ENCODE peak calls at places on chromosomes 3 and 15, in four cellular contexts. B is K562, K is HCT116, C is HepG2. T is an unnamed sample.

GRCh38 chr15:85495096-85495495 is 114.7 kb downstream of the AKAP13 start:
- DNase-seq in B (no peak), K (no peak), C (no peak), T (no peak)

GRCh38 chr15:78492841-78493240 is 14.5 kb upstream of the HYKK start:
- DNase-seq in B (no peak), K (no peak), C (no peak), T (no peak)

GRCh38 chr15:58865420-58865880 is 68.0 kb downstream of the SLTM start:
- DNase-seq in B (no peak), K (no peak), C (peak), T (no peak)

GRCh38 chr3:153835540-153835939 is 285.6 kb upstream of the ARHGEF26 start:
- DNase-seq in B (no peak), K (no peak), C (no peak), T (peak)

GRCh38 chr3:179451335-179452165 is at the start of gene GNB4:
- DNase-seq in B (peak), K (no peak), C (no peak), T (peak)

GRCh38 chr3:102537122-102537521 is 102.3 kb downstream of the ZPLD1 start:
- DNase-seq in B (no peak), K (no peak), C (no peak), T (no peak)

GRCh38 chr15:68431792-68432401 is at the start of gene ITGA11:
- DNase-seq in B (peak), K (no peak), C (no peak), T (peak)

GRCh38 chr15:52764731-52765130 is 25.4 kb downstream of the ONECUT1 start:
- DNase-seq in B (no peak), K (no peak), C (no peak), T (no peak)

GRCh38 chr3:123661973-123662372 is 77.1 kb upstream of the HACD2 start:
- DNase-seq in B (no peak), K (no peak), C (no peak), T (no peak)

GRCh38 chr3:37668831-37669610 is 192.7 kb upstream of the CTDSPL start:
- DNase-seq in B (no peak), K (no peak), C (no peak), T (peak)

GRCh38 chr3:107916166-107916565 is 174.7 kb downstream of the CD47 start:
- DNase-seq in B (no peak), K (no peak), C (no peak), T (no peak)

GRCh38 chr3:147987549-147987948 is 578.4 kb downstream of the ZIC1 start:
- DNase-seq in B (no peak), K (no peak), C (peak), T (no peak)

GRCh38 chr3:64462203-64463120 is 225.3 kb downstream of the ADAMTS9 start:
- DNase-seq in B (no peak), K (no peak), C (no peak), T (no peak)

GRCh38 chr15:36325206-36325605 is 254.2 kb upstream of the CDIN1 start:
- DNase-seq in B (no peak), K (no peak), C (no peak), T (no peak)

GRCh38 chr3:185070491-185071335 is 82.1 kb downstream of the C3orf70 start:
- DNase-seq in B (peak), K (peak), C (peak), T (peak)

GRCh38 chr3:19151171-19151570 is 2.9 kb downstream of the KCNH8 start:
- DNase-seq in B (no peak), K (no peak), C (no peak), T (no peak)

GRCh38 chr3:130514671-130515070 is 2.3 kb upstream of the COL6A6 start:
- DNase-seq in B (no peak), K (no peak), C (no peak), T (no peak)

GRCh38 chr3:120800625-120801024 is 58.1 kb downstream of the GTF2E1 start:
- DNase-seq in B (no peak), K (no peak), C (no peak), T (no peak)

GRCh38 chr3:129211772-129212171 is 28.1 kb upstream of the CNBP start:
- DNase-seq in B (peak), K (peak), C (peak), T (peak)

GRCh38 chr3:177284383-177284881 is 87.2 kb upstream of the TBL1XR1 start:
- DNase-seq in B (peak), K (peak), C (peak), T (no peak)

GRCh38 chr15:85800460-85801123 is 5.9 kb upstream of the KLHL25 start:
- DNase-seq in B (no peak), K (peak), C (peak), T (no peak)

GRCh38 chr3:100103558-100104441 is 10.5 kb downstream of the FILIP1L start:
- DNase-seq in B (no peak), K (no peak), C (peak), T (no peak)

GRCh38 chr3:123025642-123026521 is 1.7 kb downstream of the SEMA5B start:
- DNase-seq in B (no peak), K (no peak), C (no peak), T (peak)

GRCh38 chr15:29815705-29816042 is 6.6 kb downstream of the TJP1 start:
- DNase-seq in B (no peak), K (no peak), C (no peak), T (no peak)

GRCh38 chr15:58484794-58485600 is 53.2 kb downstream of the LIPC start:
- DNase-seq in B (no peak), K (no peak), C (no peak), T (no peak)

GRCh38 chr3:198079771-198080520 is 119.9 kb downstream of the LMLN start:
- DNase-seq in B (peak), K (peak), C (no peak), T (no peak)

GRCh38 chr15:57476533-57476975 is 100.2 kb downstream of the CGNL1 start:
- DNase-seq in B (no peak), K (no peak), C (peak), T (no peak)

GRCh38 chr3:126511291-126511690 is 6.3 kb downstream of the UROC1 start:
- DNase-seq in B (no peak), K (no peak), C (no peak), T (no peak)

GRCh38 chr3:8485141-8485840 is 16.3 kb upstream of the LMCD1 start:
- DNase-seq in B (no peak), K (no peak), C (peak), T (no peak)

GRCh38 chr3:172675371-172676193 is 35.3 kb downstream of the NCEH1 start:
- DNase-seq in B (peak), K (peak), C (peak), T (peak)

GRCh38 chr3:14389133-14390115 is 13.0 kb upstream of the SLC6A6 start:
- DNase-seq in B (no peak), K (no peak), C (no peak), T (no peak)

GRCh38 chr3:99175276-99175801 is 273.8 kb upstream of the DCBLD2 start:
- DNase-seq in B (no peak), K (no peak), C (no peak), T (no peak)

GRCh38 chr15:38895326-38896282 is 331.0 kb upstream of the RASGRP1 start:
- DNase-seq in B (no peak), K (no peak), C (no peak), T (no peak)

GRCh38 chr3:41907330-41908073 is 54.4 kb downstream of the ULK4 start:
- DNase-seq in B (no peak), K (no peak), C (no peak), T (no peak)

GRCh38 chr3:127384717-127385539 is 97.1 kb upstream of the PRR20G start:
- DNase-seq in B (no peak), K (no peak), C (no peak), T (no peak)

GRCh38 chr3:15453501-15453900 is 26.1 kb downstream of the EAF1 start:
- DNase-seq in B (no peak), K (no peak), C (no peak), T (no peak)

GRCh38 chr3:160956785-160957184 is 148.4 kb downstream of the B3GALNT1 start:
- DNase-seq in B (no peak), K (no peak), C (peak), T (no peak)

GRCh38 chr3:97778152-97778551 is 13.6 kb downstream of the ARL6 start:
- DNase-seq in B (no peak), K (no peak), C (no peak), T (no peak)

GRCh38 chr3:117407317-117407716 is 697.7 kb downstream of the TUSC7 start:
- DNase-seq in B (no peak), K (no peak), C (peak), T (no peak)

GRCh38 chr3:179146911-179147570 is 1.1 kb upstream of the PIK3CA start:
- DNase-seq in B (peak), K (peak), C (peak), T (peak)

GRCh38 chr15:34582461-34583357 is 742 bp downstream of the GOLGA8B start:
- DNase-seq in B (peak), K (peak), C (no peak), T (peak)
- TF ChIP-seq MAX in B (no peak), K (no peak), C (peak), T (peak)

DNA sequence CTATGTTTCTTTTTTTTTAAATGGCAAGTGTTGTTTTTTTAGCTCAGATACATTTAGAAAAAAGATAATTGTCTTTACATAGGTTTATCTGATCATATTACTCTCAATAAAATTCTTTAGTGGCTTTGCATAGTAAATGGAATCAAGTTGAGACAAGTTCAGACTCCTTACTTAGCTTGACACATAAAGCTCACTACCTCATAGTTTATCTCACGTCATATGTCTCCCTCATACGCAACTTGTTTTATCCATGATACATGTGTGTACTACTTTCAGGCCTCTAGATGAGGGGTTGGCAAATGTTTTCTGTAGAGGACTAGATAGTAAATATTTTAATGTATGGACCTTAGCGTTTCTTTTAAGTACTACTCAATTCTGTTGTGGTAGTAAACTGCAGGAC is 28.3 kb upstream of the MGA start:
- DNase-seq in B (no peak), K (no peak), C (no peak), T (no peak)
- TF ChIP-seq ELF1 in B (no peak), K (no peak), C (no peak), T (no peak)

GRCh38 chr3:55286695-55287094 is 200.4 kb downstream of the WNT5A start:
- DNase-seq in B (no peak), K (no peak), C (no peak), T (no peak)

GRCh38 chr3:55285156-55285555 is 201.9 kb downstream of the WNT5A start:
- DNase-seq in B (no peak), K (no peak), C (no peak), T (no peak)

GRCh38 chr3:55283441-55283925 is 203.6 kb downstream of the WNT5A start:
- DNase-seq in B (no peak), K (no peak), C (no peak), T (no peak)

GRCh38 chr3:55282994-55283393 is 204.1 kb downstream of the WNT5A start:
- DNase-seq in B (no peak), K (no peak), C (no peak), T (no peak)
- TF ChIP-seq ZBTB33 in B (no peak), K (no peak), C (no peak), T (no peak)

DNA sequence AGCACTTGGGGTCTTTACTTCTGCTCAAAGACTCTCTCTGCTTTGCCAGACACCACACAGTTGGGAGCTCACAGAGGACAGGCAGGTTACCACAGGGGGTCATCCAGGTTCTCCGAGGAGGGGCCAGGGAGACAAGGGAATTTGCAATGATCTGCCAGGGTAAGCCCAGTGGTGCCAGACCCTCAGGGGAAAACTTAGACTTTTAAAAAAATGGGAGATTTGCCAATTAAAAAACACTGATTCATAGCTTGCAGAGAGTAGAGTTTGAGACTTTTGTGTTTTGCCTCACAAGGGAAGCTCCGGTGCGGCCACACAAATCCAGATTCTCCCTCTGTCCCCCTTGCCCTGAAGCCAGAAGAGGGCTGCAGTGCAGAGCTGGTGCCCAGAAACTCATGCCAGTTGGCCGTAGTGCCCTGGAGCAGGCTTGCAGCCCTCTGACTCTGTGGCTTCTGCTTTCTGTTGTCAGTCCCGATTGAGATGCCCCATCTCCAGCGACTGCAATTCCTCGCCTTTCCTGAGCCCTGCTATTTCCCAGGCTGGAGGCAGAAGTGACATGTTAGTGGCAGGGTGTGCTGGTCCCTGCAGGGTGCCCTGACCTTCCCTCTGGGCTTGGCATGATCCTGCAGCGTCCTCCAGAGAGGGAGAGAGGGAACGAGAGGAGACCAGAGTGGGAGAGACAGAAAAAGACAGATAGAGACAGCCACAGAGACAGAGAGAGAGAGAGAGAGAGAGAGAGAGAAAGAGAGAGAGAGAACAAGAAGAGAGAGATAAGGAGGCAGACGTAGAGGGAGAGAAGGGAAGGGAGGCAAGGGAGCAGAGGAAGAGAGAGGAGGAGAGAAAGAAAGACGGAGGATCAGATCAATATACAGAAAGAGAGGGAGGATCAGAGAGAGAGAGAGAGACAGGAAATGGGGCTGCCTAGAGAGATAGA is 46.0 kb downstream of the RHCG start:
- DNase-seq in B (no peak), K (no peak), C (no peak), T (peak)
- TF ChIP-seq MAX in B (no peak), K (no peak), C (no peak), T (no peak)

GRCh38 chr15:46089438-46090044 is 454.7 kb downstream of the SQOR start:
- DNase-seq in B (no peak), K (no peak), C (no peak), T (no peak)

GRCh38 chr15:46088486-46089437 is 453.9 kb downstream of the SQOR start:
- DNase-seq in B (no peak), K (no peak), C (no peak), T (no peak)

DNA sequence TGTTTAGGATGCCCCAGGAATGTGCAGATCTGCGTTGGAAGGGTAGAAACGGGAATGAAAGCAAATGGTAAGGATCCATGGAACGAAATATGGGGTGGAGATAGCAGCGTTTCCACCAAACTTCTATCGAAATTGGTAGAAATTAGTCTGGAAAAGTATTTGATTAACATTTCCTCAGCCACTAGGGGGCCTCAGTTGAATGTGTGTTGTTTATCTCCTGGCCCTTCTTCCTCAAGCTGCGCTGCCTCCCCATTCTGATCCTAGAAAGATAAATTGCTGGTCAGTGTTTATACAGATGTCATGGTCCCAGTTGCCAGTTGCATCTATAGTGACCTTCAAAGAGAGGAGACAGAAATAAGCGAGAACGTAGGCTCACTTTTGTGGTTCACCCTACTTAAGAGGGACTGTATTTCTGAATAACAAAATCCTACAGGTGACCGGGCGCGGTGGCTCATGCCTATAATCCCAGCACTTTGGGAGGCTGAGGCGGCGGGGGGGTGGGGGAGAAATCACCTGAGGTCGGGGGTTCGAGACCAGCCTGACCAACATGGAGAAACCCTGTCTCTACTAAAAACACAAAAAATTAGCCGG is 457.1 kb downstream of the SQOR start:
- DNase-seq in B (peak), K (peak), C (peak), T (peak)
- TF ChIP-seq ELF1 in B (no peak), K (no peak), C (no peak), T (no peak)

GRCh38 chr15:93103823-93104222 is 14.8 kb upstream of the RGMA start:
- DNase-seq in B (no peak), K (no peak), C (no peak), T (no peak)
- TF ChIP-seq ZBTB33 in B (no peak), K (no peak), C (no peak), T (no peak)

DNA sequence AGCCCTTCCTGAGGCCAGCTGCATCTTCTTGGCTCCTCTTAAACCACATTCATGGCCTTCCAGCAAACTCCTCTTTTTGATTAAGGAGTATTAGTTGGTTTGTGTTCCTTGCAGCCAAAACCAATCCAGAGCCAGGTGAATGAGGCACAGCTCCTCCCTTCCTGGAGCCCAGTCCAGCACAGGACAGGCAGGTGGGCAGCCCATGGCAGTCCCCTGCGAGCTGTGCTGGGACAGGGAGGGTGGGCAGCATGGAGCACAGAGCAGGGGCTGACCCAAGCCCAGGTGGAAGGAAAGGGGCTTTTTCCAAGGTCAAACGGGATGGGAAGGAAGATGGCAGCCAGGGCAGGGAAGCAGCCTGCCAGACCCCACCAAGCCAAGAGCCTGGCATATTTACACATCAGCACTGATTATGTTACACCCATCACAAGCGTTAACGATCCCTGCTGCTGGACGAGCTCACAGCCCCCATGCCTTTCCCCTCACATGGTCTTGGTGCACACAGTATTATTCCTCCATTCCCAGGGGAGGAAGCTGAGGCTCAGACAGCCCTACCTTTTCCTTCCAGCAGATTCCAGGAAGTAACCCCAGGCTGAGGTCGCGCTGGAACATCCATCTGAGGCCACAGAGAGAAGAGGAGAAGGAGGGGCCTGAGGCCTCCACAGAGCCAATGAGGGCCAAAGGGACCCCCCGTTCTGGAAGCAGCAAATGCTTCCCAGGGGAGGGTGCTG is 175.7 kb downstream of the SMAD6 start:
- DNase-seq in B (no peak), K (no peak), C (no peak), T (no peak)
- TF ChIP-seq MAX in B (no peak), K (no peak), C (no peak), T (no peak)